ENCODE peak calls at places on chromosomes 7 and 10, in nine cellular contexts. A, X, T, S, P, N, K, V and U are unnamed samples.

GRCh38 chr10:102743078-102743587 is 615 bp upstream of the WBP1L start:
- DNase-seq in A (no peak), X (no peak), T (no peak), S (no peak), P (no peak), N (no peak), K (no peak), V (no peak), U (no peak)

GRCh38 chr10:3623746-3624145 is 161.3 kb downstream of the KLF6 start:
- DNase-seq in A (peak; percentile 2), X (no peak), T (no peak), S (peak; percentile 74), P (no peak), N (no peak), K (peak; percentile 82), V (peak; percentile 57), U (peak; percentile 45)

GRCh38 chr10:71836594-71836970 is 14.5 kb downstream of the PSAP start:
- DNase-seq in A (no peak), X (no peak), T (no peak), S (no peak), P (no peak), N (no peak), K (peak; percentile 59), V (peak; percentile 37), U (no peak)

GRCh38 chr7:98281757-98282652 is 519 bp downstream of the BRI3 start:
- DNase-seq in A (no peak), X (no peak), T (no peak), S (no peak), P (no peak), N (peak; percentile 25), K (peak; percentile 27), V (no peak), U (no peak)

GRCh38 chr10:1374501-1374900 is 318.3 kb downstream of the WDR37 start:
- DNase-seq in A (no peak), X (no peak), T (peak; percentile 23), S (no peak), P (no peak), N (no peak), K (no peak), V (no peak), U (no peak)

GRCh38 chr10:61108880-61109279 is 164.9 kb upstream of the RHOBTB1 start:
- DNase-seq in A (no peak), X (no peak), T (no peak), S (no peak), P (no peak), N (no peak), K (no peak), V (no peak), U (no peak)

GRCh38 chr7:2405601-2406345 is 2.4 kb downstream of the CHST12 start:
- DNase-seq in A (no peak), X (peak; percentile 44), T (no peak), S (no peak), P (no peak), N (no peak), K (no peak), V (no peak), U (no peak)

GRCh38 chr10:101512741-101513140 is 75.3 kb downstream of the POLL start:
- DNase-seq in A (no peak), X (no peak), T (no peak), S (no peak), P (no peak), N (no peak), K (peak; percentile 75), V (peak; percentile 26), U (peak; percentile 14)

GRCh38 chr10:38025283-38025682 is 14.8 kb downstream of the ZNF33A start:
- DNase-seq in A (no peak), X (no peak), T (no peak), S (no peak), P (no peak), N (no peak), K (no peak), V (no peak), U (no peak)

GRCh38 chr10:25493122-25493893 is 318.5 kb downstream of the GPR158 start:
- DNase-seq in A (no peak), X (no peak), T (no peak), S (peak; percentile 82), P (no peak), N (no peak), K (peak; percentile 2), V (peak; percentile 79), U (peak; percentile 26)

GRCh38 chr10:10824611-10825148 is 193.0 kb upstream of the CELF2 start:
- DNase-seq in A (no peak), X (no peak), T (no peak), S (no peak), P (no peak), N (no peak), K (peak; percentile 91), V (peak; percentile 78), U (no peak)

GRCh38 chr7:81367335-81367801 is 402.5 kb downstream of the HGF start:
- DNase-seq in A (peak; percentile 10), X (no peak), T (no peak), S (no peak), P (no peak), N (no peak), K (peak; percentile 95), V (peak; percentile 11), U (peak; percentile 43)

GRCh38 chr7:66845382-66846095 is 75.5 kb upstream of the TMEM248 start:
- DNase-seq in A (no peak), X (no peak), T (no peak), S (no peak), P (no peak), N (no peak), K (no peak), V (no peak), U (no peak)

GRCh38 chr10:22620140-22620857 is 94.1 kb downstream of the PIP4K2A start:
- DNase-seq in A (peak; percentile 64), X (no peak), T (no peak), S (peak; percentile 89), P (no peak), N (no peak), K (peak; percentile 98), V (peak; percentile 94), U (peak; percentile 80)

GRCh38 chr7:100584677-100585510 is 1.0 kb downstream of the LRCH4 start:
- DNase-seq in A (no peak), X (no peak), T (no peak), S (no peak), P (no peak), N (no peak), K (peak; percentile 91), V (no peak), U (no peak)

GRCh38 chr10:104059364-104059763 is 26.3 kb downstream of the COL17A1 start:
- DNase-seq in A (no peak), X (no peak), T (no peak), S (no peak), P (no peak), N (no peak), K (no peak), V (no peak), U (no peak)